ENCODE peak calls at places on chromosomes 13 and 19, in four cellular contexts. One of them, this sample, is unnamed.

GRCh38 chr19:36061367-36061766 is 6.7 kb downstream of the WDR62 start:
- DNase-seq in K562: no peak
- DNase-seq in HCT116: no peak
- DNase-seq in endothelial cell of umbilical vein: no peak
- DNase-seq in this sample: no peak

GRCh38 chr19:23116802-23117571 is at the start of gene ZNF730:
- DNase-seq in K562: peak; percentile 69
- DNase-seq in HCT116: no peak
- DNase-seq in endothelial cell of umbilical vein: peak; percentile 36
- DNase-seq in this sample: peak; percentile 85

GRCh38 chr13:113064534-113065405 is 40.8 kb upstream of the F7 start:
- DNase-seq in K562: peak; percentile 39
- DNase-seq in HCT116: peak; percentile 56
- DNase-seq in endothelial cell of umbilical vein: no peak
- DNase-seq in this sample: no peak

GRCh38 chr13:21730186-21730880 is 59.5 kb downstream of the FGF9 start:
- DNase-seq in K562: no peak
- DNase-seq in HCT116: no peak
- DNase-seq in endothelial cell of umbilical vein: no peak
- DNase-seq in this sample: no peak

GRCh38 chr13:24997367-24997967 is 98.5 kb upstream of the PABPC3 start:
- DNase-seq in K562: peak; percentile 48
- DNase-seq in HCT116: no peak
- DNase-seq in endothelial cell of umbilical vein: peak; percentile 29
- DNase-seq in this sample: peak; percentile 29

GRCh38 chr13:26616126-26616525 is 58.6 kb downstream of the WASF3 start:
- DNase-seq in K562: no peak
- DNase-seq in HCT116: no peak
- DNase-seq in endothelial cell of umbilical vein: no peak
- DNase-seq in this sample: no peak

GRCh38 chr13:52141299-52141698 is 12.4 kb upstream of the NEK5 start:
- DNase-seq in K562: no peak
- DNase-seq in HCT116: no peak
- DNase-seq in endothelial cell of umbilical vein: no peak
- DNase-seq in this sample: no peak

GRCh38 chr19:41792513-41793413 is 3.6 kb upstream of the CEACAM3 start:
- DNase-seq in K562: peak; percentile 72
- DNase-seq in HCT116: peak; percentile 58
- DNase-seq in endothelial cell of umbilical vein: peak; percentile 46
- DNase-seq in this sample: peak; percentile 50

GRCh38 chr19:46384396-46384795 is 29.0 kb downstream of the CCDC8 start:
- DNase-seq in K562: no peak
- DNase-seq in HCT116: no peak
- DNase-seq in endothelial cell of umbilical vein: no peak
- DNase-seq in this sample: no peak

GRCh38 chr19:827710-828321 is at the start of gene AZU1:
- DNase-seq in K562: no peak
- DNase-seq in HCT116: no peak
- DNase-seq in endothelial cell of umbilical vein: no peak
- DNase-seq in this sample: no peak

GRCh38 chr13:85997587-85997986 is 198.4 kb upstream of the SLITRK6 start:
- DNase-seq in K562: no peak
- DNase-seq in HCT116: no peak
- DNase-seq in endothelial cell of umbilical vein: no peak
- DNase-seq in this sample: no peak

GRCh38 chr19:18507021-18507726 is 14.7 kb downstream of the ELL start:
- DNase-seq in K562: no peak
- DNase-seq in HCT116: no peak
- DNase-seq in endothelial cell of umbilical vein: peak; percentile 27
- DNase-seq in this sample: peak; percentile 57

GRCh38 chr19:48186015-48186414 is 15.5 kb downstream of the ZSWIM9 start:
- DNase-seq in K562: no peak
- DNase-seq in HCT116: no peak
- DNase-seq in endothelial cell of umbilical vein: no peak
- DNase-seq in this sample: no peak

GRCh38 chr13:100440756-100441421 is 147.7 kb downstream of the GGACT start:
- DNase-seq in K562: no peak
- DNase-seq in HCT116: no peak
- DNase-seq in endothelial cell of umbilical vein: peak; percentile 63
- DNase-seq in this sample: no peak
- TF ChIP-seq POLR2AphosphoS5 in K562: no peak
- TF ChIP-seq POLR2AphosphoS5 in HCT116: no peak
- TF ChIP-seq POLR2AphosphoS5 in endothelial cell of umbilical vein: no peak
- TF ChIP-seq POLR2AphosphoS5 in this sample: no peak

GRCh38 chr19:5805465-5806132 is 732 bp downstream of the NRTN start:
- DNase-seq in K562: peak; percentile 87
- DNase-seq in HCT116: no peak
- DNase-seq in endothelial cell of umbilical vein: peak; percentile 34
- DNase-seq in this sample: peak; percentile 91
- H3K4me2 ChIP-seq in K562: peak overlapping the region; percentile 45
- H3K4me2 ChIP-seq in HCT116: peak overlapping the region; percentile 94
- H3K4me2 ChIP-seq in endothelial cell of umbilical vein: no peak overlapping the region
- H3K4me2 ChIP-seq in this sample: no peak overlapping the region

GRCh38 chr13:111361046-111361872 is 40.8 kb downstream of the TEX29 start:
- DNase-seq in K562: no peak
- DNase-seq in HCT116: no peak
- DNase-seq in endothelial cell of umbilical vein: no peak
- DNase-seq in this sample: no peak

GRCh38 chr13:111363591-111363990 is 43.1 kb downstream of the TEX29 start:
- DNase-seq in K562: no peak
- DNase-seq in HCT116: no peak
- DNase-seq in endothelial cell of umbilical vein: no peak
- DNase-seq in this sample: no peak

GRCh38 chr13:111360452-111360851 is 40.0 kb downstream of the TEX29 start:
- DNase-seq in K562: no peak
- DNase-seq in HCT116: no peak
- DNase-seq in endothelial cell of umbilical vein: no peak
- DNase-seq in this sample: no peak

GRCh38 chr13:111363121-111363520 is 42.7 kb downstream of the TEX29 start:
- DNase-seq in K562: no peak
- DNase-seq in HCT116: no peak
- DNase-seq in endothelial cell of umbilical vein: no peak
- DNase-seq in this sample: no peak

GRCh38 chr13:111361873-111362648 is 41.6 kb downstream of the TEX29 start:
- DNase-seq in K562: no peak
- DNase-seq in HCT116: no peak
- DNase-seq in endothelial cell of umbilical vein: no peak
- DNase-seq in this sample: no peak
- TF ChIP-seq POLR2AphosphoS5 in K562: no peak
- TF ChIP-seq POLR2AphosphoS5 in HCT116: no peak
- TF ChIP-seq POLR2AphosphoS5 in endothelial cell of umbilical vein: no peak
- TF ChIP-seq POLR2AphosphoS5 in this sample: no peak

DNA sequence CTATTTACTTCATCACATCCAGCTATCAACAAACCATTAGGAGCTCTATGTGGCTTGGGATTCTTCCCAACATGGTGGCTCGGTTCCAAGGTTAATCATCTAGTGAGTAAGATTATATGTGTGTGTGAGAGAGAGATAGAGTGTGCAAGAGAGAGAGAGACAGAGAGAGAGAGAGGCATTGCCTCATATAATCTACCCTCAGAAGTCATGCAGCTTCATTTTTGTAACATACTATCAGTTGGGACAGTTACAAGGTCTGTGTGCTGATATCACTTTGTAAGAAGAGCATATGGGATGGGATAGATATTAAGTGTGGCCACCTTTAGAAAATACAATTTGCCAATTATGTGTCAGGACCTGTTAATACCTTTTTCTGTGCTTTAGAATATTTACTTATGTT is 104.1 kb downstream of the NDFIP2 start:
- DNase-seq in K562: peak; percentile 12
- DNase-seq in HCT116: no peak
- DNase-seq in endothelial cell of umbilical vein: no peak
- DNase-seq in this sample: no peak
- H3K4me2 ChIP-seq in K562: no peak overlapping the region
- H3K4me2 ChIP-seq in HCT116: no peak overlapping the region
- H3K4me2 ChIP-seq in endothelial cell of umbilical vein: no peak overlapping the region
- H3K4me2 ChIP-seq in this sample: no peak overlapping the region

GRCh38 chr13:92379371-92379770 is 847.2 kb upstream of the GPC6 start:
- DNase-seq in K562: no peak
- DNase-seq in HCT116: no peak
- DNase-seq in endothelial cell of umbilical vein: no peak
- DNase-seq in this sample: no peak
- TF ChIP-seq POLR2AphosphoS5 in K562: no peak
- TF ChIP-seq POLR2AphosphoS5 in HCT116: no peak
- TF ChIP-seq POLR2AphosphoS5 in endothelial cell of umbilical vein: no peak
- TF ChIP-seq POLR2AphosphoS5 in this sample: no peak

GRCh38 chr13:95749545-95749944 is 72.6 kb downstream of the DNAJC3 start:
- DNase-seq in K562: no peak
- DNase-seq in HCT116: no peak
- DNase-seq in endothelial cell of umbilical vein: no peak
- DNase-seq in this sample: no peak

GRCh38 chr13:95745752-95746151 is 68.8 kb downstream of the DNAJC3 start:
- DNase-seq in K562: peak; percentile 11
- DNase-seq in HCT116: no peak
- DNase-seq in endothelial cell of umbilical vein: no peak
- DNase-seq in this sample: no peak

GRCh38 chr13:95743192-95743591 is 66.3 kb downstream of the DNAJC3 start:
- DNase-seq in K562: no peak
- DNase-seq in HCT116: no peak
- DNase-seq in endothelial cell of umbilical vein: no peak
- DNase-seq in this sample: no peak

GRCh38 chr13:95741584-95742563 is 64.9 kb downstream of the DNAJC3 start:
- DNase-seq in K562: no peak
- DNase-seq in HCT116: no peak
- DNase-seq in endothelial cell of umbilical vein: no peak
- DNase-seq in this sample: no peak

GRCh38 chr13:95745289-95745688 is 68.3 kb downstream of the DNAJC3 start:
- DNase-seq in K562: no peak
- DNase-seq in HCT116: no peak
- DNase-seq in endothelial cell of umbilical vein: no peak
- DNase-seq in this sample: no peak
- H3K4me2 ChIP-seq in K562: no peak overlapping the region
- H3K4me2 ChIP-seq in HCT116: no peak overlapping the region
- H3K4me2 ChIP-seq in endothelial cell of umbilical vein: no peak overlapping the region
- H3K4me2 ChIP-seq in this sample: no peak overlapping the region

GRCh38 chr19:15123900-15124299 is 16.7 kb downstream of the SYDE1 start:
- DNase-seq in K562: no peak
- DNase-seq in HCT116: no peak
- DNase-seq in endothelial cell of umbilical vein: no peak
- DNase-seq in this sample: peak; percentile 76
- TF ChIP-seq POLR2AphosphoS5 in K562: no peak
- TF ChIP-seq POLR2AphosphoS5 in HCT116: no peak
- TF ChIP-seq POLR2AphosphoS5 in endothelial cell of umbilical vein: no peak
- TF ChIP-seq POLR2AphosphoS5 in this sample: no peak

GRCh38 chr13:93266681-93267080 is 40.1 kb downstream of the GPC6 start:
- DNase-seq in K562: no peak
- DNase-seq in HCT116: no peak
- DNase-seq in endothelial cell of umbilical vein: no peak
- DNase-seq in this sample: no peak

GRCh38 chr13:93259527-93260080 is 33.0 kb downstream of the GPC6 start:
- DNase-seq in K562: no peak
- DNase-seq in HCT116: no peak
- DNase-seq in endothelial cell of umbilical vein: no peak
- DNase-seq in this sample: no peak

GRCh38 chr13:93265800-93266199 is 39.2 kb downstream of the GPC6 start:
- DNase-seq in K562: no peak
- DNase-seq in HCT116: no peak
- DNase-seq in endothelial cell of umbilical vein: no peak
- DNase-seq in this sample: no peak

GRCh38 chr13:93260591-93260990 is 34.0 kb downstream of the GPC6 start:
- DNase-seq in K562: no peak
- DNase-seq in HCT116: no peak
- DNase-seq in endothelial cell of umbilical vein: no peak
- DNase-seq in this sample: no peak

GRCh38 chr13:93262729-93263128 is 36.1 kb downstream of the GPC6 start:
- DNase-seq in K562: peak; percentile 32
- DNase-seq in HCT116: no peak
- DNase-seq in endothelial cell of umbilical vein: no peak
- DNase-seq in this sample: no peak
- H3K4me2 ChIP-seq in K562: no peak overlapping the region
- H3K4me2 ChIP-seq in HCT116: no peak overlapping the region
- H3K4me2 ChIP-seq in endothelial cell of umbilical vein: no peak overlapping the region
- H3K4me2 ChIP-seq in this sample: peak overlapping the region; percentile 41

GRCh38 chr19:33705090-33705847 is 83.5 kb downstream of the CHST8 start:
- DNase-seq in K562: no peak
- DNase-seq in HCT116: no peak
- DNase-seq in endothelial cell of umbilical vein: no peak
- DNase-seq in this sample: no peak
- TF ChIP-seq POLR2AphosphoS5 in K562: no peak
- TF ChIP-seq POLR2AphosphoS5 in HCT116: no peak
- TF ChIP-seq POLR2AphosphoS5 in endothelial cell of umbilical vein: no peak
- TF ChIP-seq POLR2AphosphoS5 in this sample: no peak

This sample was measured in SK-N-SH.